ENCODE peak calls at places on chromosomes 13 and 19, in ten cellular contexts. V, F, O, L, Q, I, T, Y, E and W are unnamed samples.
A peak's percentile ranks its signal among the peaks of the same experiment; 100 is the strongest.

GRCh38 chr19:35066691-35067563 is 25.4 kb downstream of the HPN start:
- DNase-seq in F (no peak), L (peak; percentile 82), I (peak; percentile 83), V (peak; percentile 78), T (peak; percentile 73), Q (peak; percentile 88), Y (peak; percentile 91), E (peak; percentile 90), O (peak; percentile 96), W (peak; percentile 68)

GRCh38 chr13:107518292-107518691 is 697.0 kb downstream of the LIG4 start:
- DNase-seq in E (no peak), Y (no peak), V (no peak), T (no peak), Q (no peak), F (no peak), I (no peak), O (no peak), L (no peak), W (no peak)

GRCh38 chr13:30872685-30873443 is 33.2 kb upstream of the MEDAG start:
- DNase-seq in L (no peak), I (peak; percentile 45), F (peak; percentile 63), O (no peak), Y (no peak), E (peak; percentile 50), T (no peak), Q (no peak), V (no peak), W (peak; percentile 19)

GRCh38 chr13:94537740-94538630 is 58.0 kb downstream of the TGDS start:
- DNase-seq in E (no peak), T (no peak), O (no peak), V (no peak), Y (no peak), I (no peak), Q (no peak), F (no peak), L (no peak), W (no peak)

GRCh38 chr19:34733826-34734600 is at the start of gene ZNF181:
- DNase-seq in O (peak; percentile 66), T (peak; percentile 88), F (peak; percentile 63), L (peak; percentile 88), Q (peak; percentile 72), I (peak; percentile 86), V (peak; percentile 90), Y (peak; percentile 89), E (peak; percentile 91), W (peak; percentile 90)

GRCh38 chr19:30744741-30745475 is 372.7 kb downstream of the ZNF536 start:
- DNase-seq in F (no peak), O (no peak), Q (no peak), E (no peak), V (no peak), T (no peak), I (no peak), L (no peak), Y (no peak), W (no peak)

GRCh38 chr13:86282450-86282849 is 483.2 kb upstream of the SLITRK6 start:
- DNase-seq in L (no peak), E (no peak), T (no peak), F (no peak), Q (no peak), I (no peak), V (no peak), O (no peak), Y (no peak), W (no peak)

GRCh38 chr13:75656590-75656989 is 20.5 kb downstream of the LMO7 start:
- DNase-seq in L (no peak), I (no peak), F (no peak), V (no peak), O (no peak), Y (no peak), Q (no peak), E (no peak), T (no peak), W (no peak)

GRCh38 chr19:45878043-45878794 is 7.7 kb downstream of the IRF2BP1 start:
- DNase-seq in Q (no peak), L (no peak), F (no peak), Y (peak; percentile 93), E (no peak), V (peak; percentile 88), I (no peak), O (no peak), T (no peak), W (no peak)

GRCh38 chr19:38264486-38265212 is at the start of gene SPINT2:
- DNase-seq in Q (no peak), T (peak; percentile 95), Y (no peak), I (no peak), L (no peak), F (no peak), V (no peak), E (peak; percentile 69), O (no peak), W (peak; percentile 21)

GRCh38 chr19:18073197-18073596 is 13.5 kb downstream of the IL12RB1 start:
- DNase-seq in I (no peak), T (no peak), V (no peak), Y (no peak), E (no peak), O (no peak), Q (no peak), L (no peak), F (no peak), W (no peak)

GRCh38 chr13:85632526-85633215 is 166.5 kb downstream of the SLITRK6 start:
- DNase-seq in Y (no peak), T (no peak), F (no peak), I (no peak), Q (no peak), O (no peak), V (no peak), L (no peak), E (no peak), W (no peak)

GRCh38 chr19:3683866-3684816 is 16.1 kb downstream of the PIP5K1C start:
- DNase-seq in Y (no peak), I (no peak), O (no peak), F (no peak), L (no peak), T (peak; percentile 41), E (peak; percentile 21), V (no peak), Q (peak; percentile 39), W (no peak)

GRCh38 chr19:17304386-17305047 is 1.2 kb upstream of the MRPL34 start:
- DNase-seq in Y (no peak), I (no peak), F (no peak), O (no peak), L (no peak), T (no peak), V (no peak), Q (no peak), E (no peak), W (no peak)

GRCh38 chr19:50459067-50459456 is 17.2 kb upstream of the EMC10 start:
- DNase-seq in Y (no peak), Q (no peak), F (no peak), I (no peak), V (no peak), T (no peak), E (no peak), L (no peak), O (no peak), W (no peak)

GRCh38 chr13:50612717-50613116 is 230.8 kb downstream of the DLEU7 start:
- DNase-seq in I (no peak), V (no peak), O (no peak), Y (no peak), E (no peak), Q (no peak), T (no peak), F (no peak), L (no peak), W (no peak)

GRCh38 chr13:46571941-46572340 is 19.0 kb downstream of the LRCH1 start:
- DNase-seq in E (no peak), Q (no peak), V (no peak), L (no peak), O (no peak), F (no peak), T (no peak), Y (no peak), I (no peak), W (no peak)

GRCh38 chr19:4844348-4845179 is 13.1 kb upstream of the TICAM1 start:
- DNase-seq in O (no peak), L (no peak), Y (no peak), Q (no peak), I (no peak), V (no peak), F (peak; percentile 67), E (no peak), T (no peak), W (no peak)

GRCh38 chr19:38538386-38538785 is 79.4 kb downstream of the MAP4K1 start:
- DNase-seq in F (no peak), T (no peak), Y (no peak), I (no peak), V (no peak), E (peak; percentile 32), O (no peak), Q (no peak), L (peak; percentile 14), W (no peak)

GRCh38 chr19:19463348-19464117 is 51.8 kb downstream of the TSSK6 start:
- DNase-seq in F (no peak), Y (no peak), T (no peak), Q (no peak), E (no peak), O (no peak), L (no peak), I (no peak), V (peak; percentile 30), W (no peak)

GRCh38 chr19:46970815-46971214 is 48.8 kb upstream of the NPAS1 start:
- DNase-seq in O (no peak), Q (no peak), I (no peak), F (peak; percentile 100), T (no peak), Y (no peak), E (no peak), L (no peak), V (no peak), W (no peak)

GRCh38 chr19:39390460-39390758 is 497 bp downstream of the PAF1 start:
- DNase-seq in I (peak; percentile 81), V (no peak), Y (peak; percentile 75), O (peak; percentile 77), E (no peak), T (no peak), F (no peak), L (no peak), Q (no peak), W (no peak)

GRCh38 chr13:40126301-40127085 is 471.0 kb downstream of the COG6 start:
- DNase-seq in T (no peak), V (no peak), I (no peak), Q (no peak), F (no peak), E (no peak), O (no peak), L (no peak), Y (no peak), W (no peak)

GRCh38 chr19:18326772-18327171 is 3.9 kb upstream of the LSM4 start:
- DNase-seq in Q (no peak), L (no peak), F (no peak), O (no peak), E (no peak), I (no peak), Y (no peak), T (no peak), V (no peak), W (no peak)

GRCh38 chr19:34960940-34961679 is 2.9 kb downstream of the ZNF792 start:
- DNase-seq in T (no peak), Y (no peak), E (no peak), I (no peak), F (no peak), Q (no peak), L (no peak), O (no peak), V (no peak), W (no peak)

GRCh38 chr19:14434157-14434501 is 1.0 kb downstream of the PKN1 start:
- DNase-seq in I (no peak), O (no peak), T (no peak), Y (peak; percentile 28), V (no peak), Q (no peak), L (no peak), E (no peak), F (no peak), W (no peak)

GRCh38 chr13:42883142-42883541 is 101.8 kb downstream of the FAM216B start:
- DNase-seq in V (no peak), O (no peak), T (no peak), E (no peak), Q (no peak), F (no peak), I (no peak), L (no peak), Y (no peak), W (no peak)

GRCh38 chr19:3366104-3366760 is at the start of gene NFIC:
- DNase-seq in L (peak; percentile 54), T (peak; percentile 65), V (peak; percentile 83), Y (peak; percentile 78), F (no peak), E (peak; percentile 59), O (no peak), Q (no peak), I (peak; percentile 81), W (peak; percentile 68)